ENCODE peak calls at places on chromosome 10, in ten cellular contexts. F is lower lobe of right lung; E is activated T-cell treated with anti-CD3 and anti-CD28 coated beads, Interleukin-2, amount 50 U/mL, for 48 hours; G is astrocyte; M is left cardiac atrium; U is ELF-1; Q is spleen; B is GM13976; N is Ammon's horn; S is stimulated activated CD4-positive, alpha-beta T cell treated with anti-CD3 and anti-CD28 coated beads, Interleukin-4, amount 100 ng/mL, for 48 hours. H is an unnamed sample.

GRCh38 chr10:132266594-132267161 is 41.1 kb downstream of the STK32C start:
- DNase-seq in S (no peak), N (no peak), U (no peak), G (peak), E (no peak), F (peak), Q (peak), M (no peak), B (no peak), H (peak)

GRCh38 chr10:661891-662605 is 27.4 kb downstream of the DIP2C start:
- DNase-seq in Q (peak), F (no peak), B (no peak), G (no peak), M (no peak), U (no peak), N (no peak), S (no peak), E (no peak), H (no peak)

GRCh38 chr10:68899186-68899745 is 1.8 kb upstream of the DDX50 start:
- DNase-seq in N (no peak), B (no peak), G (no peak), U (no peak), F (no peak), E (no peak), S (no peak), Q (no peak), M (no peak), H (no peak)

GRCh38 chr10:107914450-107915276 is 750.2 kb upstream of the SORCS1 start:
- DNase-seq in U (peak), B (peak), G (no peak), E (no peak), Q (peak), S (no peak), M (no peak), N (peak), F (peak), H (peak)

GRCh38 chr10:132175907-132176581 is 10.7 kb upstream of the DPYSL4 start:
- DNase-seq in B (no peak), M (no peak), E (no peak), G (no peak), F (no peak), N (peak), S (no peak), Q (peak), U (peak), H (peak)

GRCh38 chr10:25177754-25178135 is 2.9 kb downstream of the GPR158 start:
- DNase-seq in M (no peak), E (no peak), S (no peak), F (no peak), G (no peak), U (no peak), B (no peak), Q (no peak), N (no peak), H (no peak)

GRCh38 chr10:131201741-131202515 is 109.6 kb downstream of the TCERG1L start:
- DNase-seq in S (no peak), M (peak), B (no peak), Q (peak), N (no peak), F (peak), E (no peak), G (no peak), U (no peak), H (no peak)

GRCh38 chr10:69333205-69333604 is 54.9 kb downstream of the HK1 start:
- DNase-seq in G (no peak), B (no peak), S (no peak), M (no peak), N (peak), U (peak), Q (no peak), E (no peak), F (peak), H (no peak)

GRCh38 chr10:21212275-21212674 is 313.2 kb downstream of the SKIDA1 start:
- DNase-seq in S (no peak), B (no peak), U (no peak), E (no peak), M (no peak), N (no peak), G (no peak), F (no peak), Q (no peak), H (no peak)

GRCh38 chr10:11863353-11864105 is 40.4 kb downstream of the PROSER2 start:
- DNase-seq in E (peak), S (peak), U (no peak), G (no peak), M (no peak), B (peak), F (no peak), N (no peak), Q (peak), H (no peak)

GRCh38 chr10:24811906-24812305 is 88.2 kb upstream of the ARHGAP21 start:
- DNase-seq in U (peak), G (peak), M (no peak), N (peak), Q (no peak), S (no peak), B (no peak), F (no peak), E (no peak), H (peak)

GRCh38 chr10:64376169-64376568 is 855.0 kb downstream of the REEP3 start:
- DNase-seq in E (no peak), Q (no peak), S (no peak), N (no peak), M (no peak), U (peak), G (no peak), B (no peak), F (no peak), H (no peak)

GRCh38 chr10:48322017-48322416 is 15.5 kb downstream of the MAPK8 start:
- DNase-seq in N (no peak), B (no peak), M (no peak), U (no peak), Q (no peak), S (no peak), F (no peak), E (no peak), G (peak), H (no peak)

GRCh38 chr10:96672491-96673175 is 47.7 kb downstream of the PIK3AP1 start:
- DNase-seq in M (no peak), S (no peak), E (no peak), B (no peak), U (no peak), G (no peak), F (no peak), N (no peak), Q (no peak), H (no peak)

GRCh38 chr10:49446031-49446430 is 50.1 kb upstream of the DRGX start:
- DNase-seq in Q (no peak), S (no peak), F (no peak), B (no peak), U (no peak), N (no peak), G (peak), E (no peak), M (no peak), H (no peak)

GRCh38 chr10:84135836-84136235 is 3.5 kb upstream of the GHITM start:
- DNase-seq in U (no peak), F (no peak), E (no peak), G (no peak), Q (no peak), N (no peak), B (no peak), S (no peak), M (no peak), H (no peak)

GRCh38 chr10:71729023-71729649 is 9.6 kb upstream of the C10orf105 start:
- DNase-seq in S (no peak), F (peak), G (no peak), E (no peak), M (peak), Q (peak), N (peak), U (peak), B (no peak), H (peak)

GRCh38 chr10:113454341-113455061 is 98.4 kb upstream of the HABP2 start:
- DNase-seq in F (peak), N (peak), E (peak), M (peak), U (peak), S (peak), B (peak), G (no peak), Q (no peak), H (no peak)

GRCh38 chr10:75239391-75239790 is 3.6 kb upstream of the COMTD1 start:
- DNase-seq in E (no peak), B (no peak), F (no peak), G (no peak), M (no peak), N (no peak), Q (no peak), U (no peak), S (no peak), H (no peak)

GRCh38 chr10:121527690-121528089 is 70.6 kb downstream of the FGFR2 start:
- DNase-seq in S (no peak), F (peak), N (no peak), B (no peak), G (peak), Q (no peak), E (no peak), U (peak), M (no peak), H (no peak)

GRCh38 chr10:44864042-44864436 is 47.1 kb upstream of the TMEM72 start:
- DNase-seq in G (no peak), U (peak), E (peak), S (no peak), M (peak), N (peak), Q (no peak), B (no peak), F (peak), H (no peak)

GRCh38 chr10:78600740-78601139 is 468.0 kb upstream of the ZMIZ1 start:
- DNase-seq in G (peak), Q (no peak), F (no peak), N (no peak), E (no peak), U (no peak), M (no peak), B (no peak), S (no peak), H (no peak)

GRCh38 chr10:87700031-87700796 is 40.5 kb downstream of the PAPSS2 start:
- DNase-seq in Q (no peak), F (no peak), U (no peak), S (no peak), N (no peak), E (no peak), B (no peak), M (peak), G (peak), H (no peak)

GRCh38 chr10:96043895-96044580 is 655 bp downstream of the CCNJ start:
- DNase-seq in U (peak), Q (peak), M (peak), G (peak), F (peak), S (peak), B (peak), N (peak), E (peak), H (peak)

GRCh38 chr10:97333351-97333600 is 1.3 kb downstream of the FRAT2 start:
- DNase-seq in S (no peak), G (peak), N (no peak), M (no peak), Q (no peak), F (no peak), U (no peak), B (no peak), E (no peak), H (no peak)

GRCh38 chr10:104327745-104328635 is 10.3 kb downstream of the ITPRIP start:
- DNase-seq in N (peak), G (peak), U (peak), Q (peak), S (no peak), M (peak), E (no peak), B (no peak), F (peak), H (no peak)

GRCh38 chr10:88893611-88894010 is 13.6 kb downstream of the STAMBPL1 start:
- DNase-seq in S (no peak), G (peak), N (no peak), F (no peak), M (no peak), B (no peak), Q (no peak), E (no peak), U (no peak), H (no peak)

GRCh38 chr10:59907918-59908807 is 1.8 kb upstream of the CCDC6 start:
- DNase-seq in B (peak), M (peak), E (peak), U (peak), S (peak), Q (no peak), G (peak), F (peak), N (peak), H (no peak)

GRCh38 chr10:103658049-103658577 is 164.6 kb downstream of the NEURL1 start:
- DNase-seq in N (no peak), B (no peak), F (no peak), G (no peak), Q (no peak), U (no peak), E (no peak), M (no peak), S (no peak), H (no peak)

GRCh38 chr10:14945097-14945496 is 8.8 kb downstream of the DCLRE1C start:
- DNase-seq in F (no peak), E (no peak), M (no peak), Q (no peak), S (no peak), G (no peak), N (no peak), B (no peak), U (no peak), H (no peak)

GRCh38 chr10:115398026-115398425 is 304.9 kb downstream of the ATRNL1 start:
- DNase-seq in M (no peak), N (no peak), S (no peak), E (no peak), G (no peak), F (no peak), Q (no peak), U (no peak), B (no peak), H (no peak)

GRCh38 chr10:32890444-32890843 is 67.6 kb downstream of the ITGB1 start:
- DNase-seq in N (no peak), U (no peak), E (no peak), Q (no peak), M (no peak), S (no peak), G (no peak), F (no peak), B (no peak), H (no peak)

GRCh38 chr10:14601872-14602725 is 172.6 kb downstream of the FAM107B start:
- DNase-seq in N (no peak), Q (peak), E (peak), S (peak), U (peak), B (peak), F (peak), G (peak), M (no peak), H (no peak)

H was measured in Right ventricle myocardium inferior.